ENCODE peak calls at places on chromosomes 5 and 9, in six cellular contexts. Z, G, J, L, V and B are unnamed samples.

GRCh38 chr9:109862452-109862851 is 82.5 kb downstream of the PALM2AKAP2 start:
- DNase-seq in J (no peak), V (no peak), G (no peak), L (no peak), Z (no peak), B (no peak)

GRCh38 chr9:133484671-133485437 is 6.0 kb upstream of the SLC2A6 start:
- DNase-seq in Z (no peak), V (no peak), G (no peak), L (no peak), J (no peak), B (no peak)

GRCh38 chr5:5704352-5704751 is 281.9 kb downstream of the ICE1 start:
- DNase-seq in Z (no peak), V (no peak), J (no peak), L (no peak), G (no peak), B (no peak)

GRCh38 chr5:132775439-132776076 is 1.5 kb downstream of the SEPTIN8 start:
- DNase-seq in J (no peak), G (no peak), L (peak), Z (no peak), V (peak), B (no peak)

GRCh38 chr5:35199886-35200285 is 30.4 kb downstream of the PRLR start:
- DNase-seq in G (no peak), V (no peak), L (no peak), J (no peak), Z (no peak), B (no peak)

GRCh38 chr9:74824654-74825053 is 63.1 kb downstream of the TRPM6 start:
- DNase-seq in J (no peak), V (no peak), G (peak), Z (peak), L (peak), B (peak)

GRCh38 chr9:18896531-18897179 is 136.4 kb downstream of the SAXO1 start:
- DNase-seq in Z (peak), L (no peak), G (no peak), V (no peak), J (no peak), B (no peak)

GRCh38 chr5:10331341-10331796 is 22.1 kb upstream of the MARCHF6 start:
- DNase-seq in L (peak), G (peak), V (no peak), J (no peak), Z (peak), B (no peak)

GRCh38 chr9:9004844-9005243 is 1205.3 kb upstream of the DMAC1 start:
- DNase-seq in V (no peak), Z (no peak), L (no peak), J (no peak), G (no peak), B (no peak)

GRCh38 chr9:3330792-3331420 is 194.9 kb downstream of the RFX3 start:
- DNase-seq in J (no peak), G (no peak), V (no peak), L (peak), Z (peak), B (peak)

GRCh38 chr5:116553366-116553765 is 21.3 kb downstream of the SEMA6A start:
- DNase-seq in V (no peak), G (no peak), L (no peak), Z (no peak), J (no peak), B (no peak)

GRCh38 chr5:67028371-67028770 is 168.2 kb downstream of the CD180 start:
- DNase-seq in G (no peak), Z (no peak), J (no peak), L (peak), V (no peak), B (no peak)

GRCh38 chr5:179122411-179123108 is 62.4 kb downstream of the ZNF354C start:
- DNase-seq in G (no peak), J (no peak), Z (no peak), L (no peak), V (no peak), B (no peak)

GRCh38 chr9:128340691-128341434 is 536 bp downstream of the SLC27A4 start:
- DNase-seq in V (no peak), L (peak), G (no peak), J (no peak), Z (no peak), B (no peak)

GRCh38 chr5:73296772-73297171 is 123.8 kb downstream of the TMEM174 start:
- DNase-seq in V (no peak), J (no peak), L (peak), Z (peak), G (no peak), B (peak)

GRCh38 chr5:2005101-2006041 is 122.6 kb upstream of the IRX4 start:
- DNase-seq in J (no peak), Z (no peak), V (no peak), G (no peak), L (no peak), B (no peak)

GRCh38 chr9:125696106-125696647 is 10.8 kb downstream of the MAPKAP1 start:
- DNase-seq in L (no peak), Z (no peak), G (no peak), V (no peak), J (no peak), B (no peak)

GRCh38 chr9:125690679-125691078 is 16.3 kb downstream of the MAPKAP1 start:
- DNase-seq in L (no peak), Z (no peak), J (no peak), V (no peak), G (no peak), B (no peak)

GRCh38 chr9:125699870-125700269 is 7.1 kb downstream of the MAPKAP1 start:
- DNase-seq in V (no peak), J (no peak), G (no peak), L (no peak), Z (no peak), B (no peak)

DNA sequence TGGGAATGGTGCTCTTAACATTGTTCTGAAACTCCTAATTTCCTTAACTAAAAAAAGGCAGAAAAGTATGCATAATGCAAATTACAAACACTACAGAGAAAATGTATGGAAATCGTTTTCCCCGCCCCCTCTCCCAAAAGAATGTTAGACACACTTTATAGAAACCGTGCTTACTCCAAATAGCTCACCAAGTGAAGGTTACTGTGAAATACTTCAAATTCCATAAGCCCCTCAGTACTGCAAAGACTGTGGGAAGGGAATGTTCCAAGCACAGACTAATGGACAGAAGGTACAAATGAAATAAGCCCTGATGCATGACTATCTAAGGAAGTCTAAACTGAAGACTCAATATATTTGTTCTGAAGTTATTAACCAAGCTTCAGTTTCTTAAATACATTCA is 12.5 kb downstream of the MAPKAP1 start:
- DNase-seq in V (no peak), L (no peak), J (no peak), G (no peak), Z (no peak), B (no peak)
- H3K4me3 ChIP-seq in V (no peak), L (no peak), J (no peak), G (no peak), Z (no peak), B (no peak)

DNA sequence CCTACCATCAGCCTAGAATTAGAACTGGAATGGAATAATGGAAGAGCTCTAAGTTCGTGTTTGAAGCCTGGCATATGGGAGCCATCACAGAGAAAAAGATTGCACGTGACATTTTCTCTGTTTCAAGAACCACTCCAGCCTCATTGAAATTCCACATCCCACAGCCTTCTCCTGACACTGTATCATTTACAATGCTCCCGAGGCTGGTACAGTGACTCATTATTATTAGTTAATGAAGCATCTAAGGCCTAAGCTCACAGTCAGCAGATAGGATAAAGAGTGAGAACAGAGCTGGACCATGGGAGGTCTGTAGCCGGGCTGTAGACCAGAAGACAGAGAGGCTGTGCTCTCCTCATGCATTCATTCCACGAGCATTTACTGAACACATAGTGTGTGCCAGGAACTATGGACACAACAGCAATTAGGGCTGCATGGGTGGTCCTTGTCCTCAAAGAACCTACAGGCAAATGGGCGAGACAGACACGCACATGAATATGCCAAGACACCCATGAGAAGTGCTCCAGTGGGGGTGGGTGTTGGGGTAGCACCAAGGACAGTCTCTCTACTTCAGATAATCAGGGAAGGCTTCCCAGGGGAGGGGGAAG is 47.3 kb upstream of the GALNT10 start:
- DNase-seq in V (no peak), L (no peak), G (no peak), Z (no peak), J (no peak), B (no peak)
- H3K4me3 ChIP-seq in V (no peak), L (no peak), G (no peak), Z (no peak), J (no peak), B (no peak)

DNA sequence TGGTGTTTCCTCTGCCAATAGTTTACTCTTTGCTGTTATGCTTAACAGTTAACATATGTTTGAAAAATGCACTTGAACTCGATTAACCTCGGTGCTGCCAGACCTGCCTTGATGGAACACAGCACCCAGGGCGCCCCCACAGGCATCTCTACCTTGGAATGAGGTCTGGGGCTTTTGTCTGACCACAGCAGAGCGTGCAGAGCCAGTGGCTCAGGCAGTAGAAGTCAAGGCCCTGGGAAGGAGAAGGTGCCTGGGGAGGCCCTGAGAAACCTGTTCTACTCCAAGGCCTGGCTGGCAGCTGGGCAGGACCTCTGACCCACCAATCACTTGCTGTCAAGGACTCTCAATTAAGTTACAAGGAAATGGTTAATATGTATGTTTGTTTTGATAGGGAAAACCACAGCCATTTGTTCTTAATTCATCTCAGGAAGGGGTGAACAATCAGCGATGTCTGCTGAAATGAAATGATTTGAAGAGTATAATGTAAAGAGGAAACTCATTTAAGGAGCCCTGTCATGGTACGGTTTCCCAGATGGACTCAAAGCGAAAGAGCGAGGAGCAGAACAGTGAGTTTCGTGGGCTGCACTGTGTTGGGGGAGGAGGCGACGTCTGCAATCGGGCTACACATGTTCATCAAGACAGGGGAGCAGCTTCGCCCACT is 21.9 kb downstream of the MACROH2A1 start:
- DNase-seq in Z (peak), G (no peak), V (no peak), L (no peak), J (no peak), B (no peak)
- H3K4me3 ChIP-seq in Z (no peak), G (no peak), V (no peak), L (no peak), J (no peak), B (no peak)

DNA sequence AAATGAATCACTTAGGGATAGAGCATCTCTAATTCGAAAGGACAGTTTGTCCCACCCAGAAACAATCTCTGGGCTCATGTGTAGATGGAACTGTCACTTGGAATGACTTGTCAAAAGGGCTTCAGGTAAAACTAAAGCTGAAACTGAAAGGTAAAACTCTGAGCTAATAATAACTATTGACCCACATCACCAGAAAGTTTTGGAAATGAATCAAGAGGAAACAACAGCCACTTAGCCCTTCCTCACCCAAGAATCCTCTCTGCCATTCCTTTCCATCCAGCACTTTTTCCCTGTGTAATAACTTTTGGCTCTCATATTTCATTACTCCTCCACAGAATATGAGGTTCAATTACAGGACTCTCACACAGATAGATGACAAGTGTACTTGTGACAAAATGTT is 14.0 kb upstream of the GLRX start:
- DNase-seq in J (no peak), G (no peak), L (no peak), Z (no peak), V (no peak), B (no peak)
- H3K4me3 ChIP-seq in J (peak), G (no peak), L (peak), Z (no peak), V (no peak), B (no peak)

GRCh38 chr5:44387391-44387790 is 1.8 kb downstream of the FGF10 start:
- DNase-seq in L (no peak), Z (peak), G (no peak), J (no peak), V (no peak), B (no peak)

GRCh38 chr5:44387911-44388310 is 1.3 kb downstream of the FGF10 start:
- DNase-seq in G (no peak), V (no peak), J (no peak), L (no peak), Z (no peak), B (no peak)

GRCh38 chr5:44390332-44390731 is 1.1 kb upstream of the FGF10 start:
- DNase-seq in V (no peak), G (no peak), L (no peak), J (no peak), Z (no peak), B (no peak)

GRCh38 chr5:44388504-44389409 is 463 bp downstream of the FGF10 start:
- DNase-seq in J (no peak), Z (peak), G (no peak), L (peak), V (peak), B (no peak)

DNA sequence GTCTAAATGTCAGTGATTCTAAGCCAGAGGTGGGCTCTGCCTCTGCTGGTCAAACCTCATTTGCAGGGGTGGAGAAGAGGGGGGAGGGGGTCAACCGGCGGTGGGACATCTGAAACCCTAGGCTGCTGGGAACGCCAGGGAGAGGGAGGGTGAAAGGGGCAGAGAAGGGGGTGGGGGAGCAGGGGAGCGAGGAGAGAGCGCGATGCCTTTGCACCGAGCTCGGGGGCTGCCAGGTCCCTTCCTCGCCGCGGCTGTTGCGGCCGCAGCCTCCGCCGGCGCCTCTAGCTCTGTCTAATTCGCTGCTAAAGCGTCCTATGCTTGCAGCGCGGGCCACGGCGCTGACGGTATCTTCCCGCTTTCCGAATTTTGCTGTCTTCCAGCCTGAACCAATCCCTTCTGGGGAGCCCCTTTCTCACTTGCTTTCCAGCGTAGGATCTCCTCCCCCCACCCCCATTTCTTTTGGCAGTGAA is at the start of gene FGF10:
- DNase-seq in J (no peak), G (peak), V (no peak), Z (no peak), L (peak), B (no peak)
- H3K4me3 ChIP-seq in J (no peak), G (no peak), V (no peak), Z (peak), L (peak), B (peak)

GRCh38 chr5:170584446-170584845 is 80.6 kb downstream of the KCNIP1 start:
- DNase-seq in L (no peak), V (no peak), J (no peak), G (no peak), Z (no peak), B (no peak)

GRCh38 chr5:170579623-170580022 is 75.8 kb downstream of the KCNIP1 start:
- DNase-seq in Z (no peak), L (no peak), J (no peak), G (no peak), V (no peak), B (no peak)

GRCh38 chr5:170584003-170584402 is 80.2 kb downstream of the KCNIP1 start:
- DNase-seq in V (no peak), J (no peak), Z (no peak), L (no peak), G (no peak), B (no peak)

GRCh38 chr5:170582931-170583330 is 79.1 kb downstream of the KCNIP1 start:
- DNase-seq in L (no peak), J (no peak), Z (no peak), G (no peak), V (peak), B (no peak)

GRCh38 chr5:170581211-170581610 is 77.4 kb downstream of the KCNIP1 start:
- DNase-seq in V (no peak), G (no peak), L (no peak), J (no peak), Z (no peak), B (no peak)
- H3K4me3 ChIP-seq in V (no peak), G (no peak), L (no peak), J (no peak), Z (no peak), B (no peak)

DNA sequence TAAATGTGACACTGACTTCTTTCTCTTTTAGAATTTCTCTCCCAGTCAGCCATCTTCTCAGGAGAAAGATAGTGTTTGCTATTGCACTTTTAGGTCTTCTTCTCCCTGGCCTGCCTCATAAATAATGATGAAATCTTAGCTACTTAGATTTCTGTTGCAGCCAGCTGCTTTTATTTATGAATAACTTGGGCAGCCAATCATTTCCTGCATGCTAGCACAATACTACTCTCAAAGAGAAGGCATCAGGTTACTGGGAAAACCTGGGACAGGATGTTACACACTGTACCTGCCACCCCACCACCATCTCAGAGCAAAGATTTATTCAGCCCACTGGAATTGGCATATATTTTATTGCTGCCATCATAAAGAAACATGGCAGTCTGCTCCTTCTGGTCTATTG is 266.6 kb downstream of the PRELID2 start:
- DNase-seq in J (no peak), L (peak), Z (peak), G (no peak), V (no peak), B (peak)
- H3K4me3 ChIP-seq in J (no peak), L (no peak), Z (no peak), G (no peak), V (no peak), B (no peak)

DNA sequence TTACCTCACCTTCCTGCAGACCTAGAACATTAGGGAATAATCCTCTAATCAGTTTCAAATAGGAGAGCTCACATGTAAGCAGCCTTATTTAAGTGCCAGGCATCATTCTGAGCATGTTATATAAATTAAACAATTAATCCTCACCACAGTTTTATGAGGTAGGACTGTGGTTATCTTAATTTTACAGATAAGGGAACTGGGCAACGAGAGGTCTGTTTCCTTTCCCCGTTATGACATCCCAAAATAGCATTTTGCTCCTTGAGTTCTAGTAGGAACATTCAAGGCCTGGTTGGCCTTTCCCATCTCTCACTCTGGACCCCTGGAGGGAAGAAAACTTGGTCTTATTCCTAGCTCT is 19.1 kb upstream of the IFNB1 start:
- DNase-seq in J (no peak), G (no peak), Z (peak), V (no peak), L (no peak), B (no peak)
- H3K4me3 ChIP-seq in J (peak), G (no peak), Z (no peak), V (no peak), L (no peak), B (no peak)

GRCh38 chr5:99141534-99142135 is 212.8 kb upstream of the CHD1 start:
- DNase-seq in J (no peak), G (peak), V (no peak), Z (no peak), L (peak), B (peak)

DNA sequence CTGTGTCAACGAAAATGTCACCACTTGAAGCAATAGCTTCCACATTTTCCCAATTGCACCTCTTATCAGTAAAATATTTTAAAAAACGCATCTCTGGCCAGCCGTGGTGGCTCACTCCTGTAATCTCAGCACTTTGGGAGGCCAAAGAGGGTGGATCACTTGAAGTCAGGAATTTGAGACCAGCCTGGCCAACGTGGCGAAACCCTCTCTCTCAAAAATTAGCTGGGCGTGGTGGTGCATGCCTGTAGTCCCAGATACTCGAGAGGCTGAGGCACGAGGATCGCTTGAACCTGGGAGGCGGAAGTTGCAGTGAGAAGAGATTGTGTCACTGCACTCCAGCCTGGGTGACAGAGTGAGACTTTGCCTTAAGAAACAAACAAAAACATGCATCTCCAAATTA is 210.1 kb upstream of the CHD1 start:
- DNase-seq in J (no peak), L (no peak), G (no peak), Z (no peak), V (no peak), B (no peak)
- H3K4me3 ChIP-seq in J (no peak), L (no peak), G (no peak), Z (no peak), V (no peak), B (no peak)

GRCh38 chr9:137294684-137295312 is 7.3 kb downstream of the NRARP start:
- DNase-seq in L (peak), J (no peak), Z (peak), V (no peak), G (no peak), B (no peak)
- H3K4me3 ChIP-seq in L (peak), J (no peak), Z (no peak), V (peak), G (no peak), B (no peak)